ENCODE peak calls at places on chromosomes 12 and 14, in six cellular contexts. One of them, this sample, is unnamed.
A peak's percentile ranks its signal among the peaks of the same experiment; 100 is the strongest.

GRCh38 chr14:65044596-65044959 is 57.7 kb downstream of the MAX start:
- DNase-seq in effector memory CD8-positive, alpha-beta T cell: no peak
- DNase-seq in adipocyte: no peak
- DNase-seq in stimulated activated CD8-positive, alpha-beta memory T cell treated with anti-CD3 and anti-CD28 coated beads, Interleukin-7, amount 100 ng/mL, for 1 hour: no peak
- DNase-seq in SW 1271: no peak
- DNase-seq in WTC11: no peak
- DNase-seq in this sample: peak; percentile 74

GRCh38 chr12:46483572-46484395 is 111.2 kb upstream of the SLC38A2 start:
- DNase-seq in effector memory CD8-positive, alpha-beta T cell: no peak
- DNase-seq in adipocyte: peak; percentile 54
- DNase-seq in stimulated activated CD8-positive, alpha-beta memory T cell treated with anti-CD3 and anti-CD28 coated beads, Interleukin-7, amount 100 ng/mL, for 1 hour: no peak
- DNase-seq in SW 1271: no peak
- DNase-seq in WTC11: no peak
- DNase-seq in this sample: no peak

GRCh38 chr12:47876404-47876960 is 28.3 kb downstream of the VDR start:
- DNase-seq in effector memory CD8-positive, alpha-beta T cell: no peak
- DNase-seq in adipocyte: no peak
- DNase-seq in stimulated activated CD8-positive, alpha-beta memory T cell treated with anti-CD3 and anti-CD28 coated beads, Interleukin-7, amount 100 ng/mL, for 1 hour: no peak
- DNase-seq in SW 1271: no peak
- DNase-seq in WTC11: no peak
- DNase-seq in this sample: no peak

GRCh38 chr14:64074961-64075619 is 219.1 kb downstream of the ESR2 start:
- DNase-seq in effector memory CD8-positive, alpha-beta T cell: no peak
- DNase-seq in adipocyte: peak; percentile 39
- DNase-seq in stimulated activated CD8-positive, alpha-beta memory T cell treated with anti-CD3 and anti-CD28 coated beads, Interleukin-7, amount 100 ng/mL, for 1 hour: no peak
- DNase-seq in SW 1271: peak; percentile 63
- DNase-seq in WTC11: no peak
- DNase-seq in this sample: no peak

GRCh38 chr14:76577837-76578236 is 183.4 kb upstream of the VASH1 start:
- DNase-seq in effector memory CD8-positive, alpha-beta T cell: no peak
- DNase-seq in adipocyte: no peak
- DNase-seq in stimulated activated CD8-positive, alpha-beta memory T cell treated with anti-CD3 and anti-CD28 coated beads, Interleukin-7, amount 100 ng/mL, for 1 hour: no peak
- DNase-seq in SW 1271: no peak
- DNase-seq in WTC11: no peak
- DNase-seq in this sample: no peak

GRCh38 chr12:26828315-26828714 is 4.7 kb downstream of the ITPR2 start:
- DNase-seq in effector memory CD8-positive, alpha-beta T cell: no peak
- DNase-seq in adipocyte: no peak
- DNase-seq in stimulated activated CD8-positive, alpha-beta memory T cell treated with anti-CD3 and anti-CD28 coated beads, Interleukin-7, amount 100 ng/mL, for 1 hour: no peak
- DNase-seq in SW 1271: no peak
- DNase-seq in WTC11: no peak
- DNase-seq in this sample: no peak

GRCh38 chr14:92728781-92729364 is 19.6 kb downstream of the LGMN start:
- DNase-seq in effector memory CD8-positive, alpha-beta T cell: no peak
- DNase-seq in adipocyte: no peak
- DNase-seq in stimulated activated CD8-positive, alpha-beta memory T cell treated with anti-CD3 and anti-CD28 coated beads, Interleukin-7, amount 100 ng/mL, for 1 hour: no peak
- DNase-seq in SW 1271: no peak
- DNase-seq in WTC11: no peak
- DNase-seq in this sample: no peak

GRCh38 chr12:88643685-88644084 is 63.4 kb upstream of the KITLG start:
- DNase-seq in effector memory CD8-positive, alpha-beta T cell: no peak
- DNase-seq in adipocyte: peak; percentile 64
- DNase-seq in stimulated activated CD8-positive, alpha-beta memory T cell treated with anti-CD3 and anti-CD28 coated beads, Interleukin-7, amount 100 ng/mL, for 1 hour: no peak
- DNase-seq in SW 1271: no peak
- DNase-seq in WTC11: no peak
- DNase-seq in this sample: no peak

GRCh38 chr12:14901228-14901562 is 15.5 kb upstream of the MGP start:
- DNase-seq in effector memory CD8-positive, alpha-beta T cell: no peak
- DNase-seq in adipocyte: no peak
- DNase-seq in stimulated activated CD8-positive, alpha-beta memory T cell treated with anti-CD3 and anti-CD28 coated beads, Interleukin-7, amount 100 ng/mL, for 1 hour: no peak
- DNase-seq in SW 1271: no peak
- DNase-seq in WTC11: no peak
- DNase-seq in this sample: no peak

GRCh38 chr14:59032821-59033220 is 155.6 kb upstream of the DAAM1 start:
- DNase-seq in effector memory CD8-positive, alpha-beta T cell: no peak
- DNase-seq in adipocyte: no peak
- DNase-seq in stimulated activated CD8-positive, alpha-beta memory T cell treated with anti-CD3 and anti-CD28 coated beads, Interleukin-7, amount 100 ng/mL, for 1 hour: no peak
- DNase-seq in SW 1271: no peak
- DNase-seq in WTC11: no peak
- DNase-seq in this sample: no peak

GRCh38 chr14:101882141-101882935 is 82.0 kb upstream of the DYNC1H1 start:
- DNase-seq in effector memory CD8-positive, alpha-beta T cell: no peak
- DNase-seq in adipocyte: no peak
- DNase-seq in stimulated activated CD8-positive, alpha-beta memory T cell treated with anti-CD3 and anti-CD28 coated beads, Interleukin-7, amount 100 ng/mL, for 1 hour: no peak
- DNase-seq in SW 1271: no peak
- DNase-seq in WTC11: no peak
- DNase-seq in this sample: no peak

GRCh38 chr12:50221228-50222008 is 54.2 kb upstream of the CERS5 start:
- DNase-seq in effector memory CD8-positive, alpha-beta T cell: no peak
- DNase-seq in adipocyte: peak; percentile 97
- DNase-seq in stimulated activated CD8-positive, alpha-beta memory T cell treated with anti-CD3 and anti-CD28 coated beads, Interleukin-7, amount 100 ng/mL, for 1 hour: no peak
- DNase-seq in SW 1271: peak; percentile 79
- DNase-seq in WTC11: no peak
- DNase-seq in this sample: no peak

GRCh38 chr14:85463512-85463911 is 66.4 kb upstream of the FLRT2 start:
- DNase-seq in effector memory CD8-positive, alpha-beta T cell: no peak
- DNase-seq in adipocyte: no peak
- DNase-seq in stimulated activated CD8-positive, alpha-beta memory T cell treated with anti-CD3 and anti-CD28 coated beads, Interleukin-7, amount 100 ng/mL, for 1 hour: no peak
- DNase-seq in SW 1271: no peak
- DNase-seq in WTC11: no peak
- DNase-seq in this sample: no peak

GRCh38 chr12:130438243-130438620 is 100.5 kb downstream of the PIWIL1 start:
- DNase-seq in effector memory CD8-positive, alpha-beta T cell: no peak
- DNase-seq in adipocyte: no peak
- DNase-seq in stimulated activated CD8-positive, alpha-beta memory T cell treated with anti-CD3 and anti-CD28 coated beads, Interleukin-7, amount 100 ng/mL, for 1 hour: no peak
- DNase-seq in SW 1271: no peak
- DNase-seq in WTC11: no peak
- DNase-seq in this sample: no peak

GRCh38 chr12:43292699-43293098 is 259.3 kb downstream of the ADAMTS20 start:
- DNase-seq in effector memory CD8-positive, alpha-beta T cell: no peak
- DNase-seq in adipocyte: peak; percentile 69
- DNase-seq in stimulated activated CD8-positive, alpha-beta memory T cell treated with anti-CD3 and anti-CD28 coated beads, Interleukin-7, amount 100 ng/mL, for 1 hour: no peak
- DNase-seq in SW 1271: no peak
- DNase-seq in WTC11: no peak
- DNase-seq in this sample: no peak

GRCh38 chr12:48201516-48201915 is 1.6 kb downstream of the OR10AD1 start:
- DNase-seq in effector memory CD8-positive, alpha-beta T cell: no peak
- DNase-seq in adipocyte: no peak
- DNase-seq in stimulated activated CD8-positive, alpha-beta memory T cell treated with anti-CD3 and anti-CD28 coated beads, Interleukin-7, amount 100 ng/mL, for 1 hour: no peak
- DNase-seq in SW 1271: no peak
- DNase-seq in WTC11: no peak
- DNase-seq in this sample: no peak

GRCh38 chr12:22431693-22432251 is 97.3 kb upstream of the ST8SIA1 start:
- DNase-seq in effector memory CD8-positive, alpha-beta T cell: no peak
- DNase-seq in adipocyte: no peak
- DNase-seq in stimulated activated CD8-positive, alpha-beta memory T cell treated with anti-CD3 and anti-CD28 coated beads, Interleukin-7, amount 100 ng/mL, for 1 hour: no peak
- DNase-seq in SW 1271: no peak
- DNase-seq in WTC11: no peak
- DNase-seq in this sample: no peak